ENCODE peak calls at places on chromosomes 16 and 17, in seven cellular contexts. G is Right ventricle myocardium superior; L is substantia nigra; C is stimulated activated CD4-positive, alpha-beta T cell treated with anti-CD3 and anti-CD28 coated beads, Interleukin-2, amount 100 ng/mL, for 24 hours; T is activated T-helper 1 cell treated with anti-CD3 and anti-CD28 coated beads, Interleukin-12 subunit alpha, Interleukin-12 subunit beta, Interleukin-2, Interleukin-4 antibody, amounts not matched to agents 30 ng/mL and 10 ng/mL and 1 ng/mL, durations not matched to agents 14 hours and 24 hours and 36 hours; A is iPS-NIHi11; D is endothelial cell. X is an unnamed sample.

GRCh38 chr17:13410214-13410613 is 191.5 kb downstream of the HS3ST3A1 start:
- DNase-seq in G (no peak), L (no peak), C (no peak), T (no peak), A (no peak), D (no peak), X (no peak)

GRCh38 chr17:61574542-61575351 is 16.3 kb downstream of the NACA2 start:
- DNase-seq in G (no peak), L (no peak), C (no peak), T (no peak), A (peak; percentile 42), D (peak; percentile 17), X (peak; percentile 58)

GRCh38 chr16:46727184-46727583 is 21.0 kb downstream of the MYLK3 start:
- DNase-seq in G (no peak), L (no peak), C (no peak), T (no peak), A (no peak), D (no peak), X (no peak)

GRCh38 chr17:48597775-48598631 is 4.4 kb upstream of the HOXB5 start:
- DNase-seq in G (peak; percentile 67), L (no peak), C (no peak), T (no peak), A (peak; percentile 53), D (no peak), X (peak; percentile 90)

GRCh38 chr16:19884611-19885455 is at the start of gene GPRC5B:
- DNase-seq in G (peak; percentile 69), L (peak; percentile 79), C (peak; percentile 48), T (peak; percentile 26), A (peak; percentile 81), D (peak; percentile 79), X (no peak)

GRCh38 chr17:40348562-40349476 is 15.7 kb downstream of the GJD3 start:
- DNase-seq in G (peak; percentile 87), L (peak; percentile 72), C (no peak), T (no peak), A (no peak), D (no peak), X (no peak)

GRCh38 chr16:27640277-27640600 is 90.3 kb downstream of the KATNIP start:
- DNase-seq in G (no peak), L (no peak), C (no peak), T (no peak), A (peak; percentile 55), D (no peak), X (no peak)

GRCh38 chr16:1678500-1679098 is 520 bp downstream of the JPT2 start:
- DNase-seq in G (peak; percentile 58), L (no peak), C (peak; percentile 62), T (peak; percentile 44), A (no peak), D (peak; percentile 34), X (peak; percentile 34)

GRCh38 chr17:31495049-31495885 is 103.8 kb downstream of the RAB11FIP4 start:
- DNase-seq in G (no peak), L (no peak), C (no peak), T (no peak), A (no peak), D (no peak), X (no peak)

GRCh38 chr16:84893849-84894599 is 74.2 kb downstream of the CRISPLD2 start:
- DNase-seq in G (peak; percentile 37), L (no peak), C (no peak), T (no peak), A (no peak), D (no peak), X (no peak)

GRCh38 chr17:59001158-59001814 is 105.4 kb downstream of the TRIM37 start:
- DNase-seq in G (no peak), L (no peak), C (peak; percentile 75), T (peak; percentile 78), A (no peak), D (peak; percentile 8), X (peak; percentile 48)

GRCh38 chr16:12339686-12340085 is 363.2 kb downstream of the SNX29 start:
- DNase-seq in G (no peak), L (no peak), C (no peak), T (no peak), A (no peak), D (no peak), X (peak; percentile 41)

GRCh38 chr17:68470959-68471358 is 13.7 kb upstream of the WIPI1 start:
- DNase-seq in G (no peak), L (no peak), C (no peak), T (no peak), A (no peak), D (no peak), X (no peak)

GRCh38 chr16:78884199-78884598 is 716.3 kb downstream of the MAF start:
- DNase-seq in G (no peak), L (no peak), C (no peak), T (no peak), A (no peak), D (no peak), X (no peak)

GRCh38 chr16:67862623-67863583 is 9.9 kb upstream of the EDC4 start:
- DNase-seq in G (peak; percentile 82), L (no peak), C (no peak), T (no peak), A (no peak), D (no peak), X (peak; percentile 90)

GRCh38 chr16:2799852-2800226 is 1.6 kb downstream of the PRSS41 start:
- DNase-seq in G (no peak), L (no peak), C (no peak), T (no peak), A (no peak), D (no peak), X (no peak)

GRCh38 chr16:14501331-14502255 is 128.5 kb downstream of the PARN start:
- DNase-seq in G (peak; percentile 92), L (peak; percentile 75), C (no peak), T (no peak), A (peak; percentile 79), D (peak; percentile 25), X (peak; percentile 98)

GRCh38 chr17:63156986-63157385 is 191.0 kb downstream of the TANC2 start:
- DNase-seq in G (no peak), L (no peak), C (no peak), T (no peak), A (no peak), D (no peak), X (no peak)

GRCh38 chr17:17837966-17838962 is 1.5 kb upstream of the SREBF1 start:
- DNase-seq in G (peak; percentile 76), L (peak; percentile 45), C (no peak), T (no peak), A (no peak), D (peak; percentile 77), X (peak; percentile 69)

GRCh38 chr17:15379659-15380058 is 38.3 kb upstream of the TEKT3 start:
- DNase-seq in G (no peak), L (no peak), C (no peak), T (no peak), A (no peak), D (no peak), X (no peak)

GRCh38 chr17:62750502-62751349 is 57.4 kb downstream of the MARCHF10 start:
- DNase-seq in G (no peak), L (no peak), C (no peak), T (no peak), A (no peak), D (no peak), X (no peak)

GRCh38 chr17:2905269-2905668 is 109.0 kb downstream of the RAP1GAP2 start:
- DNase-seq in G (peak; percentile 83), L (no peak), C (no peak), T (no peak), A (no peak), D (no peak), X (no peak)

GRCh38 chr17:80195671-80196529 is 24.2 kb downstream of the SGSH start:
- DNase-seq in G (no peak), L (no peak), C (peak; percentile 72), T (peak; percentile 30), A (peak; percentile 78), D (peak; percentile 55), X (no peak)

GRCh38 chr16:3754304-3754703 is 37.0 kb upstream of the TRAP1 start:
- DNase-seq in G (no peak), L (no peak), C (no peak), T (no peak), A (no peak), D (no peak), X (no peak)

X was measured in LHCN-M2.